ENCODE peak calls at places on chromosomes 5 and 9, in four cellular contexts. T is HL-60, E is GM12878, Q is K562. M is an unnamed sample.
A peak's percentile ranks its signal among the peaks of the same experiment; 100 is the strongest.

GRCh38 chr5:121087560-121087959 is 623.5 kb downstream of the PRR16 start:
- DNase-seq in T (no peak), E (no peak), Q (no peak), M (no peak)

GRCh38 chr9:115093550-115093949 is 24.4 kb downstream of the TNC start:
- DNase-seq in T (no peak), E (no peak), Q (no peak), M (no peak)

GRCh38 chr5:93342563-93343061 is 238.4 kb downstream of the NR2F1-AS1 start:
- DNase-seq in T (no peak), E (peak; percentile 31), Q (no peak), M (no peak)

GRCh38 chr9:127194881-127195713 is 69.5 kb upstream of the GARNL3 start:
- DNase-seq in T (no peak), E (no peak), Q (no peak), M (no peak)

GRCh38 chr5:143054480-143054941 is 284.3 kb downstream of the ARHGAP26 start:
- DNase-seq in T (no peak), E (peak; percentile 97), Q (no peak), M (no peak)

GRCh38 chr5:150599917-150600511 is 40.4 kb upstream of the SYNPO start:
- DNase-seq in T (no peak), E (no peak), Q (peak; percentile 38), M (no peak)

GRCh38 chr9:76230961-76231360 is 163.3 kb downstream of the RFK start:
- DNase-seq in T (no peak), E (no peak), Q (no peak), M (no peak)

GRCh38 chr5:159456722-159457462 is 126.6 kb upstream of the IL12B start:
- DNase-seq in T (no peak), E (peak; percentile 96), Q (no peak), M (peak; percentile 38)

GRCh38 chr9:98536542-98537173 is 172.1 kb downstream of the GABBR2 start:
- DNase-seq in T (peak; percentile 27), E (peak; percentile 4), Q (peak; percentile 50), M (peak; percentile 39)

GRCh38 chr5:74632947-74633356 is 7.6 kb downstream of the ENC1 start:
- DNase-seq in T (no peak), E (no peak), Q (no peak), M (no peak)

GRCh38 chr5:84693256-84693655 is 308.6 kb upstream of the EDIL3 start:
- DNase-seq in T (no peak), E (no peak), Q (no peak), M (no peak)

GRCh38 chr9:110578575-110578895 is 1.0 kb downstream of the SVEP1 start:
- DNase-seq in T (no peak), E (no peak), Q (no peak), M (no peak)

GRCh38 chr9:94084314-94084713 is at the start of gene PTPDC1:
- DNase-seq in T (no peak), E (no peak), Q (peak; percentile 19), M (no peak)

GRCh38 chr9:17906841-17907779 is 328.2 kb downstream of the SH3GL2 start:
- DNase-seq in T (no peak), E (no peak), Q (no peak), M (peak; percentile 14)

GRCh38 chr5:172688735-172689572 is 47.9 kb downstream of the NEURL1B start:
- DNase-seq in T (no peak), E (no peak), Q (no peak), M (peak; percentile 71)

GRCh38 chr5:172380992-172381643 is 73.2 kb downstream of the SH3PXD2B start:
- DNase-seq in T (no peak), E (no peak), Q (no peak), M (no peak)

GRCh38 chr5:159331099-159331973 is 1.0 kb upstream of the IL12B start:
- DNase-seq in T (no peak), E (no peak), Q (peak; percentile 79), M (peak; percentile 61)

GRCh38 chr5:155539958-155540595 is 526.5 kb downstream of the KIF4B start:
- DNase-seq in T (no peak), E (no peak), Q (no peak), M (no peak)

GRCh38 chr5:169162407-169162806 is 138.5 kb downstream of the SLIT3 start:
- DNase-seq in T (no peak), E (no peak), Q (no peak), M (no peak)

GRCh38 chr5:167460449-167461020 is 830.9 kb upstream of the WWC1 start:
- DNase-seq in T (no peak), E (no peak), Q (no peak), M (no peak)

GRCh38 chr9:120830865-120831264 is 11.9 kb downstream of the PSMD5 start:
- DNase-seq in T (no peak), E (no peak), Q (no peak), M (no peak)

GRCh38 chr9:13568851-13569618 is 289.5 kb upstream of the MPDZ start:
- DNase-seq in T (no peak), E (no peak), Q (no peak), M (no peak)

GRCh38 chr5:67021522-67022316 is 174.9 kb downstream of the CD180 start:
- DNase-seq in T (no peak), E (no peak), Q (no peak), M (no peak)

GRCh38 chr9:136318769-136319241 is 8.5 kb upstream of the GPSM1 start:
- DNase-seq in T (no peak), E (no peak), Q (no peak), M (no peak)

GRCh38 chr5:156715287-156715686 is 134.8 kb upstream of the PPP1R2B start:
- DNase-seq in T (no peak), E (no peak), Q (no peak), M (no peak)

GRCh38 chr9:98506422-98507054 is 202.2 kb downstream of the GABBR2 start:
- DNase-seq in T (no peak), E (no peak), Q (no peak), M (no peak)

GRCh38 chr9:88303785-88304495 is 84.3 kb upstream of the SPIN1 start:
- DNase-seq in T (no peak), E (peak; percentile 23), Q (no peak), M (no peak)

GRCh38 chr5:134524219-134524825 is 1.1 kb upstream of the JADE2 start:
- DNase-seq in T (peak; percentile 65), E (no peak), Q (peak; percentile 77), M (peak; percentile 62)
- TF ChIP-seq SPI1 in T (no peak), E (no peak), Q (no peak), M (no peak)

GRCh38 chr9:4196376-4196775 is 103.5 kb downstream of the GLIS3 start:
- DNase-seq in T (no peak), E (no peak), Q (no peak), M (no peak)
- TF ChIP-seq SPI1 in T (no peak), E (no peak), Q (no peak), M (no peak)

GRCh38 chr5:83058718-83059117 is 18.5 kb downstream of the TMEM167A start:
- DNase-seq in T (no peak), E (no peak), Q (no peak), M (no peak)

GRCh38 chr5:83050723-83051340 is 26.4 kb downstream of the TMEM167A start:
- DNase-seq in T (no peak), E (no peak), Q (no peak), M (no peak)

GRCh38 chr5:83049370-83049863 is 27.8 kb downstream of the TMEM167A start:
- DNase-seq in T (no peak), E (no peak), Q (no peak), M (no peak)

GRCh38 chr5:83059341-83059740 is 17.9 kb downstream of the TMEM167A start:
- DNase-seq in T (no peak), E (no peak), Q (no peak), M (no peak)

GRCh38 chr5:83055166-83055565 is 22.0 kb downstream of the TMEM167A start:
- DNase-seq in T (no peak), E (no peak), Q (no peak), M (no peak)
- TF ChIP-seq SPI1 in T (no peak), E (no peak), Q (no peak), M (no peak)

DNA sequence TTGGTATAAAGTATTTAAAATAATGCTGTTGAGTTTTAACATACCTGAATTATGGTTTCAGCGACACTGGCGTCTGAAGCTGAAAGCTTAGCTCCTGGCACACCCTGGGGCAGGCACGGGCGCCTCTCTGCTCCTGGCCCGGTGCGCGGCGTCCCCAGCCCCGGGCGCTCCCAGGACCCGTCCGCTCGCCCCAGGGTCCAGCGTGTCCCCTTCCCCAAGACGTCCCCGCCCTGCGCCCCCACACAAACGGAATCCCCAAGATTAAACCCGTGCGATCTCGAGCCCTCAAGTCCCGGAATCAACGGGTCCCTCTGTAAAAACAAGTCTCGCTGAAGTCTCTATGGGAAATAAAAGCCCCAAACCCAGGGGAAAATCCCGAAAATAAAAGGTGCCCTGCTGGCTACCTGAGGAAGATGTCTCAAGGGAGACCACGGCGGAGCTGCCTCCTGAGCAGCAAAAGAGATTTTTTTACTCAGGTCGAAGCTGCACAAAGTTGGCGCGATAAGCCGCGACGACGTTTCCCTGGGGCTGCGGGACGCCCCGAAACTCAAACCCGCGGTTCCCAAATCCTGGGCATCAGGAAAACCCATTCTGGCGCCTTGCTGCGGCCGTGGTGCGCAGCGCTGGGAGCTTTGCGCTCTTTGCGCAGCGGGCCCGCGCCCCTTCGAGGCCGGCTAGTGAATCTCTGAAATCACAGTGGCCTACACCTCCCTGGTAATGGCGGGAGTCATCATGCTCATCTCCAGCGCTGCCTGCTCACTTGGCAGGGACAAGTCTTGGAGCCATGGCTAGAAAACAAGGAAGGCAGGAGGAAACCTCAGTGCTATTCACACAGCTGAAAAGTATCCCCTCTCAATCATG is 6.3 kb upstream of the IFNA8 start:
- DNase-seq in T (no peak), E (no peak), Q (no peak), M (peak; percentile 21)
- TF ChIP-seq SPI1 in T (no peak), E (no peak), Q (no peak), M (no peak)

GRCh38 chr5:132421442-132421841 is 51.9 kb downstream of the SLC22A5 start:
- DNase-seq in T (no peak), E (no peak), Q (no peak), M (no peak)
- TF ChIP-seq SPI1 in T (no peak), E (no peak), Q (no peak), M (no peak)